ENCODE peak calls at places on chromosomes 3 and 15, in six cellular contexts. A is aorta, K is heart right ventricle, R is HCT116, S is mucosa of descending colon, I is left ventricle myocardium inferior. B is an unnamed sample.

GRCh38 chr3:178507507-178508442 is 28.5 kb upstream of the KCNMB2 start:
- DNase-seq in A (no peak), K (peak; percentile 10), R (no peak), S (no peak), I (peak; percentile 29), B (no peak)

GRCh38 chr3:58623961-58624360 is 42.6 kb downstream of the FAM3D start:
- DNase-seq in A (no peak), K (no peak), R (no peak), S (no peak), I (no peak), B (no peak)

GRCh38 chr15:40590635-40591105 is 3.4 kb upstream of the KNL1 start:
- DNase-seq in A (no peak), K (no peak), R (no peak), S (no peak), I (no peak), B (no peak)

GRCh38 chr3:87037652-87038051 is 46.7 kb upstream of the VGLL3 start:
- DNase-seq in A (no peak), K (no peak), R (no peak), S (no peak), I (no peak), B (no peak)

GRCh38 chr3:52811452-52812011 is 16.9 kb downstream of the ITIH3 start:
- DNase-seq in A (no peak), K (no peak), R (no peak), S (no peak), I (no peak), B (no peak)

GRCh38 chr15:29071193-29071906 is 185.6 kb downstream of the APBA2 start:
- DNase-seq in A (no peak), K (no peak), R (no peak), S (no peak), I (no peak), B (no peak)

GRCh38 chr3:100106094-100106493 is 8.2 kb downstream of the FILIP1L start:
- DNase-seq in A (no peak), K (no peak), R (no peak), S (no peak), I (no peak), B (no peak)

GRCh38 chr3:60536420-60536819 is 714.8 kb downstream of the FHIT start:
- DNase-seq in A (no peak), K (no peak), R (no peak), S (no peak), I (no peak), B (no peak)

GRCh38 chr3:185934726-185935464 is 2.9 kb downstream of the TRA2B start:
- DNase-seq in A (no peak), K (no peak), R (no peak), S (no peak), I (no peak), B (no peak)

GRCh38 chr15:77104155-77104554 is 33.2 kb upstream of the TSPAN3 start:
- DNase-seq in A (no peak), K (peak; percentile 28), R (no peak), S (no peak), I (peak; percentile 45), B (no peak)

GRCh38 chr3:69161587-69162196 is 39.3 kb upstream of the LMOD3 start:
- DNase-seq in A (no peak), K (no peak), R (peak; percentile 41), S (no peak), I (no peak), B (no peak)

GRCh38 chr3:128076465-128076782 is 24.2 kb downstream of the SEC61A1 start:
- DNase-seq in A (no peak), K (no peak), R (no peak), S (no peak), I (no peak), B (no peak)
- H3K4me3 ChIP-seq in A (peak overlapping the region; percentile 16), K (peak overlapping the region; percentile 46), R (no peak overlapping the region), S (no peak overlapping the region), I (peak overlapping the region; percentile 73), B (peak overlapping the region; percentile 62)

DNA sequence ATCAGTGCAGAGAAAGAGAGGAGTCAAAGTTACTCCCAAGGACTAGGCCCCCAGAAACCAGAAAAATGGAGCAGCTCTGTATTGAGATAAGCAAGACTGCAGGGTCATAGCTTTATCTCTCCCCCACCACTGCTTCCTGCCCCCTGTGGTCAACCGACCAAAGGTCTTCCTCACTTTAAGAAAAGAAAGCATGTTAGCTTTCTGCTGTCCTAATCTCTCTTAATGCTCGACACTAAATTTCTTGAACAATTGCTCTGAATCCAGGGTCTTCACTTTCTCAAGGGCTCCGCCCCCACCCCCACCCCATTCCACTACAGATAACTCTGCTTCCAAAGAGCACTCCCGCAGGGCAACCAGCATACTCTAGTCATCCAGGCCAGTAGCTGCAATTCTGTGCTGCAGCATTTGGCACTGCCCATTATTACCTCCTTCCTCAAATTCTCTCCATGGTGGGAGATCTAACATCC is 31.9 kb downstream of the TNIK start:
- DNase-seq in A (no peak), K (no peak), R (no peak), S (no peak), I (no peak), B (no peak)
- H3K9me3 ChIP-seq in A (no peaks in the 10 kb centered on the region), K (no peaks in the 10 kb centered on the region), R (no peaks in the 10 kb centered on the region), S (no peaks in the 10 kb centered on the region), I (no peaks in the 10 kb centered on the region), B (no peaks in the 10 kb centered on the region)

DNA sequence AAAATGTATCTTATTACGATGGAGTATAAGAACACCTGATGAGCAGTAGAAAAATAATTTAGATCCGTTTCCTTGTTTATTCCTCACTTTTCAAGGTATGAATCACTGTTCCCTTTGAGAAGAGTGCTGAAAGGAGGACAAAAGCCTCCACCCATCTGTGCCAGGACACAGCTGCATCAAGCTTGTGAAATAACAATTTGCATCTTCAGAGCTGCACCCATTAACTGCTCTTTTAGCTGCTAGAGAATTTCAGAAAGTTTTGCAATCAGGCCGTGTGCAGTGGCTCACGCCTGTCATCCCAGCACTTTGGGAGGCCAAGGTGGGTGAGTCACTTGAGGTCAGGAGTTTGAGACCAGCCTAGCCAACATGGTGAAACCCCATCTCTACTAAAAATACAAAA is 9.6 kb downstream of the CLDND1 start:
- DNase-seq in A (no peak), K (peak; percentile 3), R (peak; percentile 75), S (no peak), I (no peak), B (peak; percentile 19)
- H3K4me3 ChIP-seq in A (no peak overlapping the region), K (no peak overlapping the region), R (no peak overlapping the region), S (no peak overlapping the region), I (no peak overlapping the region), B (no peak overlapping the region)

GRCh38 chr3:127717357-127718243 is 44.8 kb downstream of the ABTB1 start:
- DNase-seq in A (no peak), K (no peak), R (no peak), S (no peak), I (no peak), B (no peak)

GRCh38 chr3:127714866-127715265 is 42.1 kb downstream of the ABTB1 start:
- DNase-seq in A (no peak), K (no peak), R (no peak), S (no peak), I (no peak), B (no peak)

GRCh38 chr3:127718244-127718915 is 45.6 kb downstream of the ABTB1 start:
- DNase-seq in A (no peak), K (no peak), R (no peak), S (no peak), I (no peak), B (no peak)

GRCh38 chr3:127715541-127715940 is 42.8 kb downstream of the ABTB1 start:
- DNase-seq in A (no peak), K (no peak), R (no peak), S (no peak), I (no peak), B (no peak)

DNA sequence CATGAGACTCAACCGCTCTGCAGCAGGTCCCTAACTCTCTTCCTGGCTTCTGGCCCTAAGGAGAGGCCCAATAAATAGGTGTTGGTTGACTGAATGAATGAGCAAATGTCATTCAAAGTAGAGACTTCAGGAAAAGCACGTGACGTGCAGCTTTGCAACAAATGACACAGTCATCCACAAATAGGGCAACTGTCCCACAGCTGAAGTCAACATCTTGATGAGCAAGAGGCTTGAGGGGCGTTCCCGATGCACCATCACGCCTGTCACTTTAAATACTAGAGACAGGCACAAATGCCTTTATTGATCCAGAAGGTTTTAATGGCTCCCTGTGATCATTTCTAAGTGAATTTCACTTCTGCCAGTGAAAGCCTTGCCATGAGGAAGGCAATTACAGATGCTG is 43.6 kb downstream of the ABTB1 start:
- DNase-seq in A (no peak), K (no peak), R (no peak), S (no peak), I (no peak), B (no peak)
- H3K9me3 ChIP-seq in A (no peaks in the 10 kb centered on the region), K (no peaks in the 10 kb centered on the region), R (no peaks in the 10 kb centered on the region), S (no peaks in the 10 kb centered on the region), I (no peaks in the 10 kb centered on the region), B (no peaks in the 10 kb centered on the region)

DNA sequence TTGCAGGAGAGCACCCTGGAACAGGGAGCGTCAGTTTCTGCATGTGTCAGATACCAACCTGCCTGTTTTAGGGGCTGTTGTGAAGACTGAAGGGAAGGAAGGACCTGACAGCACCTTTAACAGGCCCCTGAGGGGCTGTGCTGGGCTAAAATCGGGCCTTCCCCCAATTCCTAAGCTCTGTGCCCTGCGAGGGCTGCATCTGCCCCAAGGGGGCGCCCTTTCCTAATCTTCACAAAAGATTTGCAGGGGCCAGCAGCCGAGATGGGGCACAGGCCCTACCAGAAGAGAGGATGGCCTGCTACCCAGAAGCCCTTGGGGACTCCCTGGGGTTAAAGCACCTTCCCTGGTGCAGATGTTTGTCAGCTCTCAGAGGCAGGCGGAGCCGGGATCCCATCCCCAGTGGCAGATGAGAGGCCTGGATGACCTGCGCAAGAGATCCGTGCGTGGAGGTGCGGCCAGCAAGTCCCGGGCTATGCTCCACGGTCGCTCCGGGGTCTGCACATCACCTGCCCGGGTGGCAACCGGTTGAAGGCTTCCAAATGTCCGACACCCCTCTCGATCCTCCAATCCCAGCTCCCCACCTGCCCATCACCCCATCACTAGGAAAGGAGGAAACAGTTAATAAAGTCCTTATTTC is 53.6 kb downstream of the RHCG start:
- DNase-seq in A (no peak), K (no peak), R (peak; percentile 44), S (peak; percentile 66), I (no peak), B (no peak)
- H3K4me3 ChIP-seq in A (no peak overlapping the region), K (no peak overlapping the region), R (no peak overlapping the region), S (no peak overlapping the region), I (no peak overlapping the region), B (no peak overlapping the region)

GRCh38 chr15:83166830-83167229 is 40.8 kb downstream of the HDGFL3 start:
- DNase-seq in A (no peak), K (no peak), R (no peak), S (no peak), I (no peak), B (no peak)
- H3K9me3 ChIP-seq in A (peaks cover 2% of the 10 kb centered on the region), K (no peaks in the 10 kb centered on the region), R (no peaks in the 10 kb centered on the region), S (peaks cover 7% of the 10 kb centered on the region), I (peaks cover 53% of the 10 kb centered on the region), B (no peaks in the 10 kb centered on the region)

DNA sequence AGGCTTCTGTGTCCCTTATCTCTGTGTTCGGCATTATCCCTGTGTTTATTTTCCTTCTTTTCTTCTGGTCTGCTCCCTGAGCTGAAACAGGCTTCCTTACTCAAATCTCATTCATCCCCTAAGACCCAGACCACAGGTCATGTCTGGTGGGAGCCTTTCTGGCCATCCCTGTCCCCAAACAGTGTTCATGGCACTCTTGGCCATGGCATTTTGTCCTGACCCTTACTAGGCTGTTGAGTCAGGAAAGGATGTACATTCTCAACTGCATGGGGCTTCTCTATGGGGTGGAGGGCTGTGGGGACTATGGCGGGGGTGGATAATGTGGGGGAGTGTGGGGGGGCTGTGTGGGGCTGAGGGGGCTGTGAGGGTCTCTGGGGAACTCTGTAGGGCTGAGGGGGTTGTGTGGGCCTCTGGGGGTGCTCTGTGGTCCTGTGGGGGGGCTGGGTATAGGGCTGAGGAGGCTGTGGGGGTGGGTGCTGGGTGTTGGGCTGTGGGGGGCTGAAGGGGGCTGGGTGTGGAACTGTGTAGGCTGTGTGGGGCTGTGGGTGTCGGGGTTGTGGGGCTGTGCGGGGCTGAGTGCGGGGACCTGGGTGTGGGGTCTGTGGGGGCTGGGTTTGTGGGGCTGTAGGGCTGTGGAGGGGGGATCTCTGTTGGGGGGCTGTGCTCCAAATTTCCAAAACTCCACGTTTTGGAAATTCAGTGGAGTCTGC is 64.3 kb downstream of the KLF13 start:
- DNase-seq in A (no peak), K (no peak), R (no peak), S (no peak), I (peak; percentile 14), B (no peak)
- H3K4me3 ChIP-seq in A (no peak overlapping the region), K (no peak overlapping the region), R (no peak overlapping the region), S (no peak overlapping the region), I (peak overlapping the region; percentile 83), B (peak overlapping the region; percentile 77)